ENCODE peak calls at places on chromosomes 1 and 21, in ten cellular contexts. I is A549, F is adrenal gland, T is uterus, N is GM12878, C is IMR-90, K is sigmoid colon, S is body of pancreas, Q is ovary, B is heart left ventricle. Y is an unnamed sample.

GRCh38 chr1:170594227-170594626 is 62.3 kb downstream of the GORAB start:
- DNase-seq in C (no peak), S (no peak), I (no peak), T (no peak), B (no peak), K (no peak), F (no peak), Q (no peak), N (no peak), Y (no peak)

GRCh38 chr1:32703479-32704291 is 1.1 kb upstream of the SYNC start:
- DNase-seq in F (no peak), S (no peak), I (peak; percentile 51), K (peak; percentile 77), B (no peak), C (peak; percentile 99), Q (peak; percentile 44), N (no peak), T (peak; percentile 70), Y (no peak)

GRCh38 chr21:28447453-28447852 is 545.2 kb downstream of the LTN1 start:
- DNase-seq in K (no peak), T (no peak), I (no peak), N (no peak), F (no peak), Q (no peak), C (peak; percentile 68), B (no peak), S (no peak), Y (no peak)

GRCh38 chr1:33876970-33877680 is 13.2 kb downstream of the HMGB4 start:
- DNase-seq in Q (no peak), B (peak; percentile 67), T (no peak), K (no peak), C (peak; percentile 28), F (no peak), S (peak; percentile 27), I (no peak), N (no peak), Y (no peak)

GRCh38 chr21:37430184-37430821 is 63.7 kb downstream of the DYRK1A start:
- DNase-seq in N (no peak), K (no peak), T (no peak), B (no peak), F (no peak), S (no peak), Q (no peak), I (no peak), C (no peak), Y (peak; percentile 23)

GRCh38 chr1:21622466-21623315 is 46.5 kb downstream of the RAP1GAP start:
- DNase-seq in T (no peak), I (no peak), C (no peak), S (peak; percentile 86), K (no peak), F (no peak), Q (peak; percentile 39), N (no peak), B (no peak), Y (peak; percentile 59)

GRCh38 chr1:205519541-205520131 is 15.2 kb downstream of the CDK18 start:
- DNase-seq in C (no peak), T (peak; percentile 54), S (no peak), I (no peak), N (no peak), Q (no peak), F (no peak), B (no peak), K (peak; percentile 85), Y (no peak)

GRCh38 chr1:36172983-36173382 is 17.0 kb downstream of the MAP7D1 start:
- DNase-seq in T (no peak), Q (no peak), S (no peak), F (no peak), N (no peak), B (no peak), I (peak; percentile 42), K (no peak), C (peak; percentile 86), Y (no peak)

GRCh38 chr1:57309608-57310007 is 114.3 kb downstream of the DAB1 start:
- DNase-seq in Q (no peak), B (no peak), T (no peak), S (no peak), I (no peak), C (no peak), N (no peak), F (no peak), K (no peak), Y (no peak)

GRCh38 chr21:43004926-43005325 is 30.6 kb downstream of the PKNOX1 start:
- DNase-seq in K (no peak), T (no peak), C (no peak), B (no peak), I (no peak), N (no peak), S (no peak), Q (no peak), F (no peak), Y (no peak)

GRCh38 chr21:43006874-43007208 is 32.5 kb downstream of the PKNOX1 start:
- DNase-seq in T (no peak), Q (no peak), C (no peak), N (no peak), B (no peak), K (no peak), S (no peak), F (no peak), I (no peak), Y (no peak)

GRCh38 chr21:43001316-43001715 is 27.0 kb downstream of the PKNOX1 start:
- DNase-seq in F (no peak), S (no peak), I (no peak), C (no peak), Q (no peak), T (peak; percentile 37), K (peak; percentile 91), B (no peak), N (no peak), Y (peak; percentile 44)

GRCh38 chr21:43005635-43006034 is 31.3 kb downstream of the PKNOX1 start:
- DNase-seq in Q (no peak), C (no peak), T (no peak), I (no peak), F (no peak), N (no peak), S (peak; percentile 84), K (no peak), B (no peak), Y (no peak)
- H3K27ac ChIP-seq in Q (no peak overlapping the region), C (peak overlapping the region; percentile 2), T (no peak overlapping the region), I (no peak overlapping the region), F (no peak overlapping the region), N (no peak overlapping the region), S (peak overlapping the region; percentile 32), K (no peak overlapping the region), B (no peak overlapping the region), Y (no peak overlapping the region)

DNA sequence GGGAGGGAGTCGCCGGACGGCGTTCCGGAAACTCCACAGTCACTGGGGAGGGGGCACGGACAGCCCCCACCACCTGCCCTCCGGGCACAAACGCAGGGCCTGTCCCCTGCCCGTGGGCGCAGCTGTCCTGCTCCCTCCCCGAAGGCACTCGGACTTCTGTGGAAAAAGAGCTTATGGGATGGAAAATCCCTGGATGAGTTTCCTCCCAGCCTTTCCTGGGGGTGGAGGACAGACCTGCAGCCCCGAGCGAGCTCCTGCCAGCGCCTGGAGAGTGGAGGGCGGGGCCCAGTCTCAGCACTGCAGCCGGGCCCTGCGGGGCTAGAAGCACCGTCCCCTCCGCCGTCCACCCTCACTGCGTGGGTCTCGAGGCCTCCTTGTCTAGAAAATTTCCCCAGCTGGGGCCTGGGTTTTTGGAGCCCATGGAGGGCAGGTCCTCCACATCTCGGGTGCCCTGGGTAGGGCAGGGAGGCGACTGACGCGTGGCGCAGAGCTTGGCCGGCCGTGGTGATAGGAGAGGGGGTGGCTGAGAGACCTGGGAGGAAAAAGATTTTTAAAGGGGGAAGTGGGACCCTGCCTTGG is 6.5 kb upstream of the COL6A1 start:
- DNase-seq in I (no peak), K (peak; percentile 95), C (peak; percentile 43), B (peak; percentile 77), T (peak; percentile 81), Q (peak; percentile 77), N (no peak), F (peak; percentile 28), S (no peak), Y (no peak)
- TF ChIP-seq POLR2A in I (no peak), K (peak; percentile 78), C (no peak), B (peak; percentile 55), T (peak; percentile 34), Q (no peak), N (no peak), F (no peak), S (no peak), Y (no peak)

GRCh38 chr1:30899577-30900389 is 8.8 kb downstream of the SDC3 start:
- DNase-seq in N (no peak), C (no peak), T (no peak), S (no peak), K (no peak), Q (no peak), F (no peak), B (peak; percentile 19), I (no peak), Y (no peak)

GRCh38 chr1:30900486-30900885 is 8.1 kb downstream of the SDC3 start:
- DNase-seq in F (no peak), K (no peak), B (peak; percentile 42), I (no peak), C (no peak), Q (no peak), T (no peak), S (no peak), N (no peak), Y (no peak)

GRCh38 chr1:30901798-30902652 is 6.5 kb downstream of the SDC3 start:
- DNase-seq in K (peak; percentile 86), B (peak; percentile 70), C (no peak), N (no peak), T (peak; percentile 48), I (no peak), S (peak; percentile 57), Q (peak; percentile 43), F (no peak), Y (no peak)

GRCh38 chr1:30902653-30903290 is 5.8 kb downstream of the SDC3 start:
- DNase-seq in F (no peak), N (no peak), S (no peak), C (no peak), B (no peak), T (no peak), Q (no peak), K (peak; percentile 67), I (no peak), Y (no peak)

DNA sequence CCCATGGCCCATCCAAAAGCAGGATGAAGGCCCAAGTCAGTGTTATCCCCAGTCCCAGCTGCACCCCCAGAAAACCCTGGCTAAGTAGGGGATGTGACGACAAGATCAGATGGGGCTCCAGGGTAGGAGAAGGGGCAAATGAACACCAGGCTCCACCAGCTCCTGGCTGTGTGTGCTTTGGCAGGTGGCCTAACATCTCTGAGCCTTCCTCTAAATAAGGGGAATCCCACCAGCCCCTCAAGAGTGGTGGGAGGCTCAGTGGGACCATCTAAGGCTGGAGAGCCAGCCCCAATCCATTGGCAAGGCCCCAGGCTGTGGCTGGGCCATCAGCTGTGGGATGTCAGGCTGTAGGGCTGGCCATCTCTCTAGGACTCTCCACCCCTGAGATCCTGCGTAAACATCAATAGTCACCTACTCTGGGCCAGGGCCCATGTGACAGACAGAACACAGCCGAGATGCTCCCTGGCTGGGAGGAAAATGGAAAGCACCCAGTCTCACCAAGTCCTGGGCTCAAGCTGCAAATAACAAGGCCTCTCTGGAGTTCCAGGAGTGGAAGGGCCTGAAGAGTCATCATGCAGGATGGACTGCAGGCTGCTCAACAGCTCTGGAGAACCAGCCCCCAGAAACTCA is 7.5 kb downstream of the SDC3 start:
- DNase-seq in I (no peak), N (no peak), Q (no peak), B (no peak), C (no peak), S (no peak), T (no peak), F (no peak), K (peak; percentile 85), Y (no peak)
- H3K4me3 ChIP-seq in I (no peak overlapping the region), N (no peak overlapping the region), Q (no peak overlapping the region), B (no peak overlapping the region), C (no peak overlapping the region), S (no peak overlapping the region), T (no peak overlapping the region), F (no peak overlapping the region), K (no peak overlapping the region), Y (no peak overlapping the region)

GRCh38 chr21:44953628-44954021 is 13.8 kb downstream of the SLX9 start:
- DNase-seq in C (no peak), K (no peak), B (peak; percentile 39), F (no peak), I (no peak), Q (no peak), N (no peak), S (no peak), T (no peak), Y (no peak)
- H3K27ac ChIP-seq in C (no peak overlapping the region), K (peak overlapping the region; percentile 79), B (peak overlapping the region; percentile 89), F (no peak overlapping the region), I (no peak overlapping the region), Q (no peak overlapping the region), N (no peak overlapping the region), S (no peak overlapping the region), T (no peak overlapping the region), Y (no peak overlapping the region)